ENCODE peak calls at places on chromosomes 5 and 9, in eight cellular contexts. One of them, this sample, is unnamed.
A peak's percentile ranks its signal among the peaks of the same experiment; 100 is the strongest.

GRCh38 chr5:35319231-35320002 is 89.1 kb upstream of the PRLR start:
- DNase-seq in COLO829: peak; percentile 29
- DNase-seq in stimulated activated CD4-positive, alpha-beta T cell treated with anti-CD3 and anti-CD28 coated beads, Interleukin-12 subunit alpha, Interleukin-12 subunit beta, amount 100 ng/mL, for 4 hours: peak; percentile 54
- DNase-seq in NCI-H345: no peak
- DNase-seq in COR-L47: no peak
- DNase-seq in GM10248: peak; percentile 64
- DNase-seq in natural killer cell: no peak
- DNase-seq in body of pancreas: peak; percentile 34
- DNase-seq in this sample: no peak

GRCh38 chr5:149149942-149150341 is 8.6 kb downstream of the ABLIM3 start:
- DNase-seq in COLO829: no peak
- DNase-seq in stimulated activated CD4-positive, alpha-beta T cell treated with anti-CD3 and anti-CD28 coated beads, Interleukin-12 subunit alpha, Interleukin-12 subunit beta, amount 100 ng/mL, for 4 hours: no peak
- DNase-seq in NCI-H345: no peak
- DNase-seq in COR-L47: no peak
- DNase-seq in GM10248: no peak
- DNase-seq in natural killer cell: no peak
- DNase-seq in body of pancreas: no peak
- DNase-seq in this sample: no peak

GRCh38 chr9:97059661-97060060 is 20.7 kb upstream of the CTSV start:
- DNase-seq in COLO829: no peak
- DNase-seq in stimulated activated CD4-positive, alpha-beta T cell treated with anti-CD3 and anti-CD28 coated beads, Interleukin-12 subunit alpha, Interleukin-12 subunit beta, amount 100 ng/mL, for 4 hours: no peak
- DNase-seq in NCI-H345: no peak
- DNase-seq in COR-L47: no peak
- DNase-seq in GM10248: no peak
- DNase-seq in natural killer cell: no peak
- DNase-seq in body of pancreas: no peak
- DNase-seq in this sample: peak; percentile 78

GRCh38 chr5:145750194-145750593 is 84.9 kb downstream of the PRELID2 start:
- DNase-seq in COLO829: no peak
- DNase-seq in stimulated activated CD4-positive, alpha-beta T cell treated with anti-CD3 and anti-CD28 coated beads, Interleukin-12 subunit alpha, Interleukin-12 subunit beta, amount 100 ng/mL, for 4 hours: no peak
- DNase-seq in NCI-H345: no peak
- DNase-seq in COR-L47: no peak
- DNase-seq in GM10248: no peak
- DNase-seq in natural killer cell: no peak
- DNase-seq in body of pancreas: no peak
- DNase-seq in this sample: no peak

GRCh38 chr5:8557728-8558127 is 688.8 kb downstream of the MTRR start:
- DNase-seq in COLO829: no peak
- DNase-seq in stimulated activated CD4-positive, alpha-beta T cell treated with anti-CD3 and anti-CD28 coated beads, Interleukin-12 subunit alpha, Interleukin-12 subunit beta, amount 100 ng/mL, for 4 hours: no peak
- DNase-seq in NCI-H345: no peak
- DNase-seq in COR-L47: no peak
- DNase-seq in GM10248: no peak
- DNase-seq in natural killer cell: no peak
- DNase-seq in body of pancreas: no peak
- DNase-seq in this sample: no peak

GRCh38 chr5:31161772-31162171 is 31.7 kb upstream of the CDH6 start:
- DNase-seq in COLO829: peak; percentile 17
- DNase-seq in stimulated activated CD4-positive, alpha-beta T cell treated with anti-CD3 and anti-CD28 coated beads, Interleukin-12 subunit alpha, Interleukin-12 subunit beta, amount 100 ng/mL, for 4 hours: no peak
- DNase-seq in NCI-H345: no peak
- DNase-seq in COR-L47: no peak
- DNase-seq in GM10248: no peak
- DNase-seq in natural killer cell: no peak
- DNase-seq in body of pancreas: no peak
- DNase-seq in this sample: no peak

GRCh38 chr9:35791321-35791921 is at the start of gene NPR2:
- DNase-seq in COLO829: no peak
- DNase-seq in stimulated activated CD4-positive, alpha-beta T cell treated with anti-CD3 and anti-CD28 coated beads, Interleukin-12 subunit alpha, Interleukin-12 subunit beta, amount 100 ng/mL, for 4 hours: no peak
- DNase-seq in NCI-H345: no peak
- DNase-seq in COR-L47: no peak
- DNase-seq in GM10248: no peak
- DNase-seq in natural killer cell: no peak
- DNase-seq in body of pancreas: no peak
- DNase-seq in this sample: no peak

GRCh38 chr5:111747336-111747735 is 9.7 kb downstream of the NREP start:
- DNase-seq in COLO829: no peak
- DNase-seq in stimulated activated CD4-positive, alpha-beta T cell treated with anti-CD3 and anti-CD28 coated beads, Interleukin-12 subunit alpha, Interleukin-12 subunit beta, amount 100 ng/mL, for 4 hours: no peak
- DNase-seq in NCI-H345: no peak
- DNase-seq in COR-L47: no peak
- DNase-seq in GM10248: no peak
- DNase-seq in natural killer cell: no peak
- DNase-seq in body of pancreas: no peak
- DNase-seq in this sample: no peak

GRCh38 chr5:111676496-111676895 is 80.5 kb downstream of the NREP start:
- DNase-seq in COLO829: no peak
- DNase-seq in stimulated activated CD4-positive, alpha-beta T cell treated with anti-CD3 and anti-CD28 coated beads, Interleukin-12 subunit alpha, Interleukin-12 subunit beta, amount 100 ng/mL, for 4 hours: no peak
- DNase-seq in NCI-H345: no peak
- DNase-seq in COR-L47: no peak
- DNase-seq in GM10248: no peak
- DNase-seq in natural killer cell: no peak
- DNase-seq in body of pancreas: no peak
- DNase-seq in this sample: no peak

GRCh38 chr9:138040446-138041430 is 163.2 kb downstream of the CACNA1B start:
- DNase-seq in COLO829: no peak
- DNase-seq in stimulated activated CD4-positive, alpha-beta T cell treated with anti-CD3 and anti-CD28 coated beads, Interleukin-12 subunit alpha, Interleukin-12 subunit beta, amount 100 ng/mL, for 4 hours: no peak
- DNase-seq in NCI-H345: no peak
- DNase-seq in COR-L47: no peak
- DNase-seq in GM10248: no peak
- DNase-seq in natural killer cell: no peak
- DNase-seq in body of pancreas: no peak
- DNase-seq in this sample: no peak

GRCh38 chr9:20914556-20914955 is 116.9 kb downstream of the HACD4 start:
- DNase-seq in COLO829: peak; percentile 35
- DNase-seq in stimulated activated CD4-positive, alpha-beta T cell treated with anti-CD3 and anti-CD28 coated beads, Interleukin-12 subunit alpha, Interleukin-12 subunit beta, amount 100 ng/mL, for 4 hours: no peak
- DNase-seq in NCI-H345: no peak
- DNase-seq in COR-L47: no peak
- DNase-seq in GM10248: no peak
- DNase-seq in natural killer cell: no peak
- DNase-seq in body of pancreas: no peak
- DNase-seq in this sample: no peak

GRCh38 chr5:91177639-91178038 is 205.5 kb downstream of the ARRDC3 start:
- DNase-seq in COLO829: no peak
- DNase-seq in stimulated activated CD4-positive, alpha-beta T cell treated with anti-CD3 and anti-CD28 coated beads, Interleukin-12 subunit alpha, Interleukin-12 subunit beta, amount 100 ng/mL, for 4 hours: no peak
- DNase-seq in NCI-H345: no peak
- DNase-seq in COR-L47: no peak
- DNase-seq in GM10248: no peak
- DNase-seq in natural killer cell: no peak
- DNase-seq in body of pancreas: no peak
- DNase-seq in this sample: no peak

GRCh38 chr5:144142030-144142825 is 28.2 kb downstream of the YIPF5 start:
- DNase-seq in COLO829: peak; percentile 18
- DNase-seq in stimulated activated CD4-positive, alpha-beta T cell treated with anti-CD3 and anti-CD28 coated beads, Interleukin-12 subunit alpha, Interleukin-12 subunit beta, amount 100 ng/mL, for 4 hours: no peak
- DNase-seq in NCI-H345: peak; percentile 28
- DNase-seq in COR-L47: peak; percentile 15
- DNase-seq in GM10248: peak; percentile 24
- DNase-seq in natural killer cell: no peak
- DNase-seq in body of pancreas: no peak
- DNase-seq in this sample: no peak

GRCh38 chr5:120432861-120433260 is 31.2 kb upstream of the PRR16 start:
- DNase-seq in COLO829: peak; percentile 27
- DNase-seq in stimulated activated CD4-positive, alpha-beta T cell treated with anti-CD3 and anti-CD28 coated beads, Interleukin-12 subunit alpha, Interleukin-12 subunit beta, amount 100 ng/mL, for 4 hours: no peak
- DNase-seq in NCI-H345: no peak
- DNase-seq in COR-L47: no peak
- DNase-seq in GM10248: no peak
- DNase-seq in natural killer cell: no peak
- DNase-seq in body of pancreas: no peak
- DNase-seq in this sample: no peak

GRCh38 chr9:37187713-37188439 is 67.5 kb downstream of the ZCCHC7 start:
- DNase-seq in COLO829: no peak
- DNase-seq in stimulated activated CD4-positive, alpha-beta T cell treated with anti-CD3 and anti-CD28 coated beads, Interleukin-12 subunit alpha, Interleukin-12 subunit beta, amount 100 ng/mL, for 4 hours: no peak
- DNase-seq in NCI-H345: no peak
- DNase-seq in COR-L47: no peak
- DNase-seq in GM10248: peak; percentile 60
- DNase-seq in natural killer cell: no peak
- DNase-seq in body of pancreas: no peak
- DNase-seq in this sample: no peak

GRCh38 chr5:9388941-9389674 is 156.8 kb downstream of the SEMA5A start:
- DNase-seq in COLO829: peak; percentile 1
- DNase-seq in stimulated activated CD4-positive, alpha-beta T cell treated with anti-CD3 and anti-CD28 coated beads, Interleukin-12 subunit alpha, Interleukin-12 subunit beta, amount 100 ng/mL, for 4 hours: no peak
- DNase-seq in NCI-H345: no peak
- DNase-seq in COR-L47: no peak
- DNase-seq in GM10248: no peak
- DNase-seq in natural killer cell: no peak
- DNase-seq in body of pancreas: no peak
- DNase-seq in this sample: no peak

GRCh38 chr5:159825551-159826051 is 90.7 kb upstream of the ADRA1B start:
- DNase-seq in COLO829: no peak
- DNase-seq in stimulated activated CD4-positive, alpha-beta T cell treated with anti-CD3 and anti-CD28 coated beads, Interleukin-12 subunit alpha, Interleukin-12 subunit beta, amount 100 ng/mL, for 4 hours: no peak
- DNase-seq in NCI-H345: no peak
- DNase-seq in COR-L47: no peak
- DNase-seq in GM10248: no peak
- DNase-seq in natural killer cell: no peak
- DNase-seq in body of pancreas: peak; percentile 17
- DNase-seq in this sample: no peak

GRCh38 chr9:131727795-131728545 is 11.9 kb downstream of the RAPGEF1 start:
- DNase-seq in COLO829: no peak
- DNase-seq in stimulated activated CD4-positive, alpha-beta T cell treated with anti-CD3 and anti-CD28 coated beads, Interleukin-12 subunit alpha, Interleukin-12 subunit beta, amount 100 ng/mL, for 4 hours: no peak
- DNase-seq in NCI-H345: no peak
- DNase-seq in COR-L47: no peak
- DNase-seq in GM10248: no peak
- DNase-seq in natural killer cell: no peak
- DNase-seq in body of pancreas: no peak
- DNase-seq in this sample: no peak

GRCh38 chr5:141402553-141403328 is at the start of gene PCDHGA9:
- DNase-seq in COLO829: no peak
- DNase-seq in stimulated activated CD4-positive, alpha-beta T cell treated with anti-CD3 and anti-CD28 coated beads, Interleukin-12 subunit alpha, Interleukin-12 subunit beta, amount 100 ng/mL, for 4 hours: no peak
- DNase-seq in NCI-H345: no peak
- DNase-seq in COR-L47: no peak
- DNase-seq in GM10248: no peak
- DNase-seq in natural killer cell: no peak
- DNase-seq in body of pancreas: no peak
- DNase-seq in this sample: no peak

GRCh38 chr5:151812757-151813309 is 41.1 kb downstream of the G3BP1 start:
- DNase-seq in COLO829: no peak
- DNase-seq in stimulated activated CD4-positive, alpha-beta T cell treated with anti-CD3 and anti-CD28 coated beads, Interleukin-12 subunit alpha, Interleukin-12 subunit beta, amount 100 ng/mL, for 4 hours: no peak
- DNase-seq in NCI-H345: no peak
- DNase-seq in COR-L47: no peak
- DNase-seq in GM10248: no peak
- DNase-seq in natural killer cell: no peak
- DNase-seq in body of pancreas: no peak
- DNase-seq in this sample: no peak

GRCh38 chr5:94702729-94703128 is 84.3 kb downstream of the SLF1 start:
- DNase-seq in COLO829: no peak
- DNase-seq in stimulated activated CD4-positive, alpha-beta T cell treated with anti-CD3 and anti-CD28 coated beads, Interleukin-12 subunit alpha, Interleukin-12 subunit beta, amount 100 ng/mL, for 4 hours: no peak
- DNase-seq in NCI-H345: no peak
- DNase-seq in COR-L47: no peak
- DNase-seq in GM10248: no peak
- DNase-seq in natural killer cell: no peak
- DNase-seq in body of pancreas: no peak
- DNase-seq in this sample: no peak

GRCh38 chr5:82765765-82766164 is 311.4 kb downstream of the TMEM167A start:
- DNase-seq in COLO829: no peak
- DNase-seq in stimulated activated CD4-positive, alpha-beta T cell treated with anti-CD3 and anti-CD28 coated beads, Interleukin-12 subunit alpha, Interleukin-12 subunit beta, amount 100 ng/mL, for 4 hours: no peak
- DNase-seq in NCI-H345: no peak
- DNase-seq in COR-L47: no peak
- DNase-seq in GM10248: no peak
- DNase-seq in natural killer cell: no peak
- DNase-seq in body of pancreas: no peak
- DNase-seq in this sample: no peak

GRCh38 chr5:179223961-179224360 is 121.3 kb downstream of the ADAMTS2 start:
- DNase-seq in COLO829: no peak
- DNase-seq in stimulated activated CD4-positive, alpha-beta T cell treated with anti-CD3 and anti-CD28 coated beads, Interleukin-12 subunit alpha, Interleukin-12 subunit beta, amount 100 ng/mL, for 4 hours: no peak
- DNase-seq in NCI-H345: no peak
- DNase-seq in COR-L47: no peak
- DNase-seq in GM10248: no peak
- DNase-seq in natural killer cell: no peak
- DNase-seq in body of pancreas: peak; percentile 2
- DNase-seq in this sample: no peak

GRCh38 chr5:94691270-94691669 is 72.8 kb downstream of the SLF1 start:
- DNase-seq in COLO829: no peak
- DNase-seq in stimulated activated CD4-positive, alpha-beta T cell treated with anti-CD3 and anti-CD28 coated beads, Interleukin-12 subunit alpha, Interleukin-12 subunit beta, amount 100 ng/mL, for 4 hours: no peak
- DNase-seq in NCI-H345: no peak
- DNase-seq in COR-L47: no peak
- DNase-seq in GM10248: no peak
- DNase-seq in natural killer cell: no peak
- DNase-seq in body of pancreas: no peak
- DNase-seq in this sample: no peak

GRCh38 chr9:79637180-79637925 is 65.6 kb downstream of the TLE4 start:
- DNase-seq in COLO829: no peak
- DNase-seq in stimulated activated CD4-positive, alpha-beta T cell treated with anti-CD3 and anti-CD28 coated beads, Interleukin-12 subunit alpha, Interleukin-12 subunit beta, amount 100 ng/mL, for 4 hours: no peak
- DNase-seq in NCI-H345: no peak
- DNase-seq in COR-L47: no peak
- DNase-seq in GM10248: no peak
- DNase-seq in natural killer cell: no peak
- DNase-seq in body of pancreas: no peak
- DNase-seq in this sample: no peak

GRCh38 chr9:110672873-110673508 is 4.4 kb downstream of the MUSK start:
- DNase-seq in COLO829: no peak
- DNase-seq in stimulated activated CD4-positive, alpha-beta T cell treated with anti-CD3 and anti-CD28 coated beads, Interleukin-12 subunit alpha, Interleukin-12 subunit beta, amount 100 ng/mL, for 4 hours: no peak
- DNase-seq in NCI-H345: no peak
- DNase-seq in COR-L47: no peak
- DNase-seq in GM10248: no peak
- DNase-seq in natural killer cell: no peak
- DNase-seq in body of pancreas: no peak
- DNase-seq in this sample: no peak

GRCh38 chr9:123091459-123091858 is 58.0 kb downstream of the GPR21 start:
- DNase-seq in COLO829: no peak
- DNase-seq in stimulated activated CD4-positive, alpha-beta T cell treated with anti-CD3 and anti-CD28 coated beads, Interleukin-12 subunit alpha, Interleukin-12 subunit beta, amount 100 ng/mL, for 4 hours: no peak
- DNase-seq in NCI-H345: no peak
- DNase-seq in COR-L47: no peak
- DNase-seq in GM10248: no peak
- DNase-seq in natural killer cell: no peak
- DNase-seq in body of pancreas: no peak
- DNase-seq in this sample: no peak

GRCh38 chr5:73299665-73300435 is 126.9 kb downstream of the TMEM174 start:
- DNase-seq in COLO829: no peak
- DNase-seq in stimulated activated CD4-positive, alpha-beta T cell treated with anti-CD3 and anti-CD28 coated beads, Interleukin-12 subunit alpha, Interleukin-12 subunit beta, amount 100 ng/mL, for 4 hours: no peak
- DNase-seq in NCI-H345: no peak
- DNase-seq in COR-L47: no peak
- DNase-seq in GM10248: no peak
- DNase-seq in natural killer cell: no peak
- DNase-seq in body of pancreas: no peak
- DNase-seq in this sample: no peak

GRCh38 chr5:179211631-179212030 is 133.6 kb downstream of the ADAMTS2 start:
- DNase-seq in COLO829: no peak
- DNase-seq in stimulated activated CD4-positive, alpha-beta T cell treated with anti-CD3 and anti-CD28 coated beads, Interleukin-12 subunit alpha, Interleukin-12 subunit beta, amount 100 ng/mL, for 4 hours: no peak
- DNase-seq in NCI-H345: no peak
- DNase-seq in COR-L47: no peak
- DNase-seq in GM10248: no peak
- DNase-seq in natural killer cell: no peak
- DNase-seq in body of pancreas: no peak
- DNase-seq in this sample: no peak

GRCh38 chr9:82543726-82544125 is 519.2 kb downstream of the RASEF start:
- DNase-seq in COLO829: no peak
- DNase-seq in stimulated activated CD4-positive, alpha-beta T cell treated with anti-CD3 and anti-CD28 coated beads, Interleukin-12 subunit alpha, Interleukin-12 subunit beta, amount 100 ng/mL, for 4 hours: no peak
- DNase-seq in NCI-H345: no peak
- DNase-seq in COR-L47: no peak
- DNase-seq in GM10248: no peak
- DNase-seq in natural killer cell: no peak
- DNase-seq in body of pancreas: no peak
- DNase-seq in this sample: no peak

GRCh38 chr9:20200900-20201495 is 412.2 kb upstream of the SLC24A2 start:
- DNase-seq in COLO829: no peak
- DNase-seq in stimulated activated CD4-positive, alpha-beta T cell treated with anti-CD3 and anti-CD28 coated beads, Interleukin-12 subunit alpha, Interleukin-12 subunit beta, amount 100 ng/mL, for 4 hours: no peak
- DNase-seq in NCI-H345: no peak
- DNase-seq in COR-L47: no peak
- DNase-seq in GM10248: no peak
- DNase-seq in natural killer cell: no peak
- DNase-seq in body of pancreas: peak; percentile 75
- DNase-seq in this sample: no peak

GRCh38 chr9:1761807-1762206 is 253.3 kb upstream of the SMARCA2 start:
- DNase-seq in COLO829: no peak
- DNase-seq in stimulated activated CD4-positive, alpha-beta T cell treated with anti-CD3 and anti-CD28 coated beads, Interleukin-12 subunit alpha, Interleukin-12 subunit beta, amount 100 ng/mL, for 4 hours: no peak
- DNase-seq in NCI-H345: no peak
- DNase-seq in COR-L47: no peak
- DNase-seq in GM10248: no peak
- DNase-seq in natural killer cell: no peak
- DNase-seq in body of pancreas: no peak
- DNase-seq in this sample: no peak

GRCh38 chr5:4020386-4020785 is 424.8 kb downstream of the IRX1 start:
- DNase-seq in COLO829: no peak
- DNase-seq in stimulated activated CD4-positive, alpha-beta T cell treated with anti-CD3 and anti-CD28 coated beads, Interleukin-12 subunit alpha, Interleukin-12 subunit beta, amount 100 ng/mL, for 4 hours: no peak
- DNase-seq in NCI-H345: no peak
- DNase-seq in COR-L47: no peak
- DNase-seq in GM10248: no peak
- DNase-seq in natural killer cell: no peak
- DNase-seq in body of pancreas: no peak
- DNase-seq in this sample: no peak

GRCh38 chr5:146137967-146138403 is 32.6 kb upstream of the PLAC8L1 start:
- DNase-seq in COLO829: no peak
- DNase-seq in stimulated activated CD4-positive, alpha-beta T cell treated with anti-CD3 and anti-CD28 coated beads, Interleukin-12 subunit alpha, Interleukin-12 subunit beta, amount 100 ng/mL, for 4 hours: no peak
- DNase-seq in NCI-H345: no peak
- DNase-seq in COR-L47: no peak
- DNase-seq in GM10248: no peak
- DNase-seq in natural killer cell: no peak
- DNase-seq in body of pancreas: no peak
- DNase-seq in this sample: no peak

This sample was measured in keratinocyte.